ENCODE peak calls at places on chromosomes 16 and 17, in six cellular contexts. D, L, Y, V, Q and M are unnamed samples.

GRCh38 chr17:39144414-39144813 is 7.0 kb downstream of the PLXDC1 start:
- DNase-seq in D (no peak), L (peak), Q (no peak), Y (peak), V (peak), M (peak)

GRCh38 chr16:21656795-21657768 is 4.7 kb upstream of the IGSF6 start:
- DNase-seq in Y (no peak), L (peak), D (no peak), Q (peak), V (no peak), M (no peak)

GRCh38 chr16:75202069-75202590 is 4.8 kb downstream of the CTRB2 start:
- DNase-seq in L (no peak), Q (no peak), V (peak), D (no peak), Y (no peak), M (no peak)

GRCh38 chr17:29560306-29560705 is 6.5 kb downstream of the ABHD15 start:
- DNase-seq in Q (no peak), Y (no peak), D (no peak), V (no peak), L (no peak), M (no peak)

GRCh38 chr17:8766731-8767130 is 8.4 kb upstream of the SPDYE4 start:
- DNase-seq in L (peak), Q (no peak), D (no peak), V (no peak), Y (no peak), M (peak)

GRCh38 chr16:616771-617586 is 13.8 kb upstream of the WFIKKN1 start:
- DNase-seq in D (peak), L (no peak), Q (no peak), V (peak), Y (no peak), M (no peak)

GRCh38 chr17:37570527-37571093 is 38.6 kb downstream of the SYNRG start:
- DNase-seq in L (peak), D (no peak), Q (peak), V (peak), Y (no peak), M (no peak)

GRCh38 chr16:68985855-68986254 is 119.6 kb upstream of the HAS3 start:
- DNase-seq in Y (no peak), V (no peak), L (peak), Q (no peak), D (no peak), M (peak)

GRCh38 chr17:77641718-77642117 is 316.8 kb upstream of the TNRC6C start:
- DNase-seq in Y (no peak), Q (no peak), D (no peak), L (no peak), V (no peak), M (no peak)

GRCh38 chr16:67661101-67661661 is 421 bp downstream of the PARD6A start:
- DNase-seq in Y (no peak), D (peak), Q (peak), L (peak), V (peak), M (no peak)

GRCh38 chr17:77439382-77440013 is 298.7 kb downstream of the SEC14L1 start:
- DNase-seq in Y (no peak), L (no peak), Q (no peak), V (no peak), D (no peak), M (no peak)

GRCh38 chr17:74514632-74515035 is 16.6 kb downstream of the CD300LB start:
- DNase-seq in Q (peak), D (no peak), V (no peak), Y (no peak), L (no peak), M (no peak)

GRCh38 chr16:24151482-24151939 is 104.6 kb upstream of the CACNG3 start:
- DNase-seq in L (no peak), Y (no peak), Q (peak), V (no peak), D (no peak), M (no peak)

GRCh38 chr17:29771561-29771960 is 148.8 kb upstream of the CORO6 start:
- DNase-seq in D (no peak), L (no peak), Q (no peak), V (no peak), Y (no peak), M (no peak)

GRCh38 chr17:29575511-29576213 is 7.2 kb downstream of the TP53I13 start:
- DNase-seq in V (peak), L (no peak), Y (peak), Q (no peak), D (no peak), M (no peak)

GRCh38 chr17:21094298-21094704 is 32.5 kb upstream of the DHRS7B start:
- DNase-seq in D (no peak), Q (no peak), Y (no peak), V (no peak), L (no peak), M (no peak)

GRCh38 chr17:74199306-74200092 is 4.0 kb upstream of the RPL38 start:
- DNase-seq in D (no peak), Y (peak), L (peak), V (peak), Q (peak), M (peak)

DNA sequence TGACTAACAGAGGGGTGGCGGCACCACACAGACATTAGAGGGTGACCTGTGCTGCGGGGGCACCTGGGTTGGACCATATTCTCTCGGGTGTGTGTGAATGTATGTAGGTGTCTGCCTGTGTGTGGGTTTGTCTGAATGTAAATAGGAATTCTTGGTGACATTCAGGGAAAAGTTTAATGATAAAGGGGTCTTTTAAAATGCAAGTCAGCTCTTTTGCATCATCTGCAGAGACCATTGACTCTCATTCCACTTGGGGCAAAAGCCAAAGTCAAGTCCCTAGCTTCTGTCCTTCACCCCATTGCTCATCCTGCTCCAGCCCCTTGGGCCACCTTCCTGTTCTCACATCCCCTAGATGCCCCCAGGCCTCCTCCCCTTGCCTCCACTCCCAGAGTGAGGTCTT is 23.6 kb downstream of the KSR1 start:
- DNase-seq in D (no peak), Q (no peak), L (no peak), V (no peak), Y (no peak), M (no peak)
- H3K4me3 ChIP-seq in D (no peak), Q (no peak), L (no peak), V (no peak), Y (no peak), M (no peak)

GRCh38 chr16:31106509-31107464 is 1.4 kb upstream of the BCKDK start:
- DNase-seq in Y (no peak), Q (no peak), V (no peak), D (no peak), L (no peak), M (no peak)

GRCh38 chr16:31108035-31108793 is at the start of gene BCKDK:
- DNase-seq in V (peak), Y (peak), D (no peak), L (peak), Q (peak), M (no peak)

GRCh38 chr16:31107465-31107867 is 720 bp upstream of the BCKDK start:
- DNase-seq in Q (no peak), Y (no peak), D (no peak), L (no peak), V (no peak), M (no peak)

GRCh38 chr16:31108794-31109558 is 790 bp downstream of the BCKDK start:
- DNase-seq in Q (no peak), Y (no peak), D (no peak), L (no peak), V (no peak), M (no peak)

DNA sequence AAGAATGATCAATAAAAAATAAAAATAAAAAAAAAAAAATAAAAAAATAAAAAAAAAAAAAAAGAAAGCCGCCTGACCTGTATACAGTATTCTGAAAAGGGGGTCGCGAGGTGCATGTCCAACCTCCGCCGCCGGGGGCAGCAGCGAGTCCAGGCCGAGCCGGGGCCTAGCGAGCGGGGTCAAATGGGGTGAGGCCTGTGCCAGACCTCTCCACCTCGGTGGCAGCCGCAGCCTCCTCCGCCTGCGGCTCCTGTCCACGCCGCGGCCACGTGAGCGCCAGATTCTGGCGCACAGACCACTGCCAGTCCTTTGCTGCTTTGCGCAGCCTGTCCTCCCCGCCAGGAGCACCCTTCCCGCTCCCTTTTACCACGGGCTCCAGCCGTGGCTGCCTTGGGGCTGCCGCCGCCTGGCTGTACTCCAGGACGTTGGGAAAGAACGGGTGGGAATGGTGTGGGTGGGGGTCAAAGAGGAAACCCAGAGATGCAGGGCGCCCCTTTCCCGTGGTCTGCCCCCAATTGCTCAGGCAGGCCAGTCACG is 2.4 kb upstream of the BCKDK start:
- DNase-seq in L (peak), V (peak), D (no peak), Y (peak), Q (peak), M (peak)
- H3K4me3 ChIP-seq in L (no peak), V (no peak), D (no peak), Y (peak), Q (no peak), M (peak)

DNA sequence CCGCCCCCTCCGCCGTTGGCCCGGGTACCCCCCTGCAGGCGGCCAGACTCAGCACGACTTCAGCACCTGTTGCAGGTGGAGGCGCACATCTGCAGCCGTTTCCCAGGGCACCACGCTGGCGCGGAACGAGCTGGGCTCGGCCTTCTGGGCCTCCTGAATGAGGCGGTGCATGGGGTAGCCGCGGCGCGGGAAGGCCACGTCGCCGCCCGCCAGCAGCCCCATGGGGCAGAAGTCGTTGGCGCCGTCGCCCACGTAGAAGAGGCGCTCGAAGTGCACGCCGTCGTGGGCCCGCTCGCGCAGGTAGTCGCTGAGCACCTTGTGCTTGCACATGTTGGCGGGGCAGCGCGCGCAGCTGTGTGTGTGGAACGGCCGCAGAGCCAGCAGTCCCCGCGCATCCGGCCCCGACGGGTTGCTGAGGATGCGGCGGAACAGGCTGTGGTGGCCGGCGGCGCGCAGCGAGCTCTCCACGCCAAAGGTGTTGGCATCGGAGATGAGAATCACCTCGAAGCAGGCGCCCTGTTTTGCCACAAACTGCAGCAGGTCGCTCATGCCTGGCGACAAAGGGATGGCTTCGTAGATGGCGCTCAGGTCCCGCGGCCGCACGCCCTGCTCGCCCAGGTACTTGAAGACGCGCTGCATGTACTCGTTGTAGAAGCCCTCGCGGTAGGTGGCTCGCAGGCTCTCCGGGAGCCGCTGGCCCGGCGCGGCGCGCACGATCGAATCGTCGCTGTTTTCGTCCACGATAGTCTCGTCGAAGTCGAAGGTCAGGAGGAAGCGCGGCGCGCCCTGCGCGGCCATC is 6.2 kb downstream of the PHOSPHO1 start:
- DNase-seq in L (no peak), Y (no peak), D (no peak), V (peak), Q (peak), M (no peak)
- H3K4me3 ChIP-seq in L (peak), Y (peak), D (no peak), V (no peak), Q (peak), M (peak)

DNA sequence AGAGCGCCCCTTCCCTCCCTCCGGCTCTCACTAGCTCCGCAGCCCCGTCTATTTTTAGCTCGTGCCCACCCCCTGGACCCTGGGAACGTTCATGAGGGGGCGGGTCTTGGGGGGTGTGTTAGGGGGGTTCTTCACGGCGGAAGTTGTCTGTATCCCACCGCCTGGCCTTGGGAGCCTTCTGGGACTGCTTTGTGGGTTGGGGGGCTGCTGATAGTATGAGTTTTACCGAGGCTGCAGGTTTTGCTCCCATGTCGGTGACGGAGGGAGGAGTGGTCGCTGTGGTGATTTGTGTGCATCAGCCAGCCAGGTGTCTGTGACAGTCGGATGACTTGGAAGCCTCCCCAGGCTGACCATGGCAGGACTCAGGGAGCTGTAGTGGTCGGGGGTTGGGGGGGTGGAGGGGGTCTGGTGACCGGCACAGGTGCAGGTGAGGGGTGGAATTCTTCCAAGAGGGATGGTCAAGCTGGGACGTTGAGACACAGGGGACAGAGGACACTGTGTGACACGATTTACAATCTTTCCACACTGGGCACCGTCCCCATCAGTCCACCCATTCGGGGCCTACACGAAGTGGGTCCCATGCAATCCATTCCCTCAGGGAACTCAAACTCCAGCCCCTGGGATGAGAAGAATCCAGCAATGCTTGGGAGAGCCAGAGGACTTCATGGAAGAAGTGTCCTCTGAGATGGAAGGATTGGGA is 1.4 kb downstream of the ATP1B2 start:
- DNase-seq in Y (no peak), D (no peak), Q (no peak), L (no peak), V (no peak), M (no peak)
- H3K4me3 ChIP-seq in Y (peak), D (no peak), Q (peak), L (no peak), V (no peak), M (peak)

GRCh38 chr17:4898927-4899326 is 409 bp upstream of the C17orf107 start:
- DNase-seq in L (no peak), Y (no peak), V (no peak), D (no peak), Q (no peak), M (no peak)
- H3K4me3 ChIP-seq in L (no peak), Y (peak), V (no peak), D (peak), Q (peak), M (peak)

GRCh38 chr17:82062984-82063368 is 2.6 kb downstream of the DUS1L start:
- DNase-seq in Q (no peak), L (no peak), Y (no peak), V (no peak), D (no peak), M (no peak)

GRCh38 chr17:82063424-82064415 is 1.9 kb downstream of the DUS1L start:
- DNase-seq in D (peak), Y (no peak), L (no peak), Q (no peak), V (no peak), M (no peak)

GRCh38 chr17:82065638-82066303 is at the start of gene DUS1L:
- DNase-seq in V (peak), D (no peak), L (peak), Q (peak), Y (peak), M (no peak)

GRCh38 chr17:82065193-82065637 is 389 bp downstream of the DUS1L start:
- DNase-seq in L (peak), Y (no peak), D (no peak), V (peak), Q (peak), M (no peak)

GRCh38 chr17:82064433-82065192 is 991 bp downstream of the DUS1L start:
- DNase-seq in D (no peak), Y (no peak), Q (no peak), L (peak), V (peak), M (no peak)
- H3K4me3 ChIP-seq in D (peak), Y (peak), Q (peak), L (peak), V (peak), M (peak)

DNA sequence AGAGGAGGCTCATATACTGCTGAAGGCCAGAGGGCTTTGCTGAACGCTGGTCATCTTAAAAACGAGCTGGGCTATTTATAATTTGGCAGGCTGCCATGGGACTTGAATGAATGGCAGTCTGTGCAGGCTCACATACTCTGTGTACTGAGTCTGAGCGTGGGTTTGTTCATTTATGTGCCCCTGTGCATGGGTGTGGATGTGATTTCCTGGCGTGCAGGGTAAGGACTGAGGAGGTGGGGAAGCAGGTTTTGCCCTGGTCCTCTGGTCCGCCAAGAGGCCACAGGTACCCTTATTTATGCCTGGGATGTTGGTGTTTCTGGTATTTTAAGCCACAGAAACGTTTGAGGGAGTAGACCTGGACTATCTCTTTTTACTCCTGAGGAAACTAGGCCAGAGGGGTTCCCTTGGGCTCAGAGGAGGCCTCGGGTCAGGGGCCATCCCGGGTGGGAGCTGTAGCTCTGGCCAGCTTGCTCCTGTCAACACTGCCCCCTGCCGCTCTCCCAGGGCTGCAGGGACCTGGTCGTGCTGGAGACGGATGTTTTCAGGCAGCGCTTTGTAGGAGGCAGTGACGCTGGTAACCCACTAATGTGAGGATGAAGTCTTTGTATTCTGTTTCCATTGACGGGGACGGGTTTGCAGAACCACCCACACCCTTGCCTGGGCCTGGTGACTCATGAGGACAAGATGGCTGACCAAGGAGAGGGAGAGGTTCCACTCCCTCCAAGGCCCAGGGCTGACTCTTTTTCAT is 184.4 kb downstream of the MSI2 start:
- DNase-seq in V (peak), L (peak), Q (peak), D (no peak), Y (peak), M (no peak)
- H3K4me3 ChIP-seq in V (no peak), L (no peak), Q (no peak), D (no peak), Y (no peak), M (no peak)

DNA sequence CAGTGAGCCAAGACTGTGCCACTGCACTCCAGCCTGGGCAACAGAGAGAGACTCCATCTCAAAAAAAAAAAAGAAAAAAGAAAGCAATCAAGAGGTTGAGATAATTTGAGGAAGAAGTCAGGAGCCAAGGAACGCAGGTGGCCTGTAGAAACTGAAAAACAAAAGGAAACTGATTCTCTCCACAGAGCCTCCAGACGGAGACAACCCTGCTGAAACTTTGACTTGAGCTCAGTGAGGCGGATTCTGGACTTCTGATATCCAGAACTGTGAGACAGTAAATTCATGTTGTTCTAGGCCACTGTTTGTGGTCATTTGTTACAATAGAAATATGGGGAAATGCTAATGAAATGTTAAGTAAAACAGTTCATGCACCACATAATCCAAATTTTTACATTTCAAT is 5.3 kb downstream of the MBTPS1 start:
- DNase-seq in V (no peak), Y (no peak), D (no peak), L (no peak), Q (no peak), M (no peak)
- H3K4me3 ChIP-seq in V (no peak), Y (no peak), D (no peak), L (no peak), Q (no peak), M (no peak)

DNA sequence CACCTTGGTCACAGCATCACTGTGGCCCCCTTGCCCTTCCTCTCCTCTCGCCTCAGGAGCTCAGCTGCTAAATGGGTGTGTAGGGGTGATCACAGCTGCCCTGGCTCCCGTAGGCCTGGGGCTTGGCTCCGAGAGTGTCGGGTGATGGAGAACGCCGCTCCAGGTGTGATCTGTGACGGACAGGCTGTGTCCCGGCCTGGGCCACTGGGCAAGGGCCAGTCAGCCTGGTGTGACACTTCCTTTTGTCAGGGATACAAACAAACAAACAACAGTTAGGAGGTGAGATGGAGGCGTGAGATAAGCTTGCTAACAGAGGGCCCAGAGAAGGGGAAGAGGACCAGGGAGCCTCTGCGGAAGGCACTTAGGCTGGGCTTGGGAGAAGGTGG is 2.0 kb downstream of the ADGRG1 start:
- DNase-seq in Y (no peak), L (no peak), V (no peak), D (no peak), Q (no peak), M (no peak)
- H3K4me3 ChIP-seq in Y (peak), L (no peak), V (no peak), D (no peak), Q (no peak), M (peak)